ENCODE peak calls at places on chromosomes 2 and 18, in six cellular contexts. U is brain microvascular endothelial cell, W is heart left ventricle, A is fibroblast of pulmonary artery, R is cardiac fibroblast, K is neural crest cell. N is an unnamed sample.

GRCh38 chr2:187369471-187369870 is 78.6 kb downstream of the CALCRL start:
- DNase-seq in R (peak; percentile 44), W (no peak), A (no peak), U (no peak), K (no peak), N (no peak)

GRCh38 chr2:172859821-172860707 is 124.4 kb downstream of the RAPGEF4 start:
- DNase-seq in U (no peak), A (no peak), R (peak; percentile 3), K (no peak), W (no peak), N (no peak)

GRCh38 chr2:200466703-200467418 is 43.0 kb downstream of the KCTD18 start:
- DNase-seq in U (no peak), K (no peak), R (peak; percentile 72), W (no peak), A (peak; percentile 91), N (no peak)

GRCh38 chr2:120709608-120710041 is 26.0 kb upstream of the GLI2 start:
- DNase-seq in K (no peak), U (no peak), A (no peak), R (peak; percentile 65), W (no peak), N (no peak)

GRCh38 chr18:73261923-73262322 is 394.1 kb upstream of the NETO1 start:
- DNase-seq in W (no peak), R (no peak), U (no peak), K (no peak), A (no peak), N (no peak)

GRCh38 chr2:56104951-56105350 is 78.8 kb upstream of the CCDC85A start:
- DNase-seq in W (no peak), R (no peak), U (no peak), K (no peak), A (no peak), N (no peak)

GRCh38 chr2:18824915-18825314 is 235.5 kb upstream of the NT5C1B start:
- DNase-seq in A (no peak), K (no peak), U (no peak), R (no peak), W (no peak), N (no peak)

GRCh38 chr2:199738723-199739412 is 112.1 kb downstream of the FTCDNL1 start:
- DNase-seq in U (no peak), W (no peak), R (peak; percentile 66), K (no peak), A (peak; percentile 72), N (no peak)

GRCh38 chr2:19029655-19030054 is 328.8 kb downstream of the OSR1 start:
- DNase-seq in W (no peak), K (no peak), U (no peak), R (peak; percentile 33), A (no peak), N (no peak)

GRCh38 chr2:117979911-117980341 is 33.9 kb downstream of the CCDC93 start:
- DNase-seq in W (no peak), R (no peak), A (no peak), U (peak; percentile 40), K (no peak), N (no peak)

GRCh38 chr2:203914546-203915169 is 21.9 kb upstream of the ICOS start:
- DNase-seq in A (no peak), K (no peak), U (no peak), R (no peak), W (no peak), N (no peak)

GRCh38 chr18:74840492-74841167 is 243.0 kb downstream of the ZNF407 start:
- DNase-seq in K (no peak), A (peak; percentile 58), U (peak; percentile 76), W (no peak), R (peak; percentile 89), N (no peak)

GRCh38 chr2:179238027-179238426 is 26.6 kb downstream of the SESTD1 start:
- DNase-seq in W (no peak), R (no peak), K (no peak), A (no peak), U (no peak), N (no peak)

GRCh38 chr18:58505181-58505580 is 123.7 kb downstream of the ALPK2 start:
- DNase-seq in W (no peak), R (no peak), U (no peak), K (no peak), A (no peak), N (no peak)

GRCh38 chr2:72211777-72212515 is 64.3 kb upstream of the CYP26B1 start:
- DNase-seq in R (no peak), W (no peak), U (no peak), A (no peak), K (no peak), N (no peak)

GRCh38 chr18:54859667-54860421 is 31.6 kb downstream of the RAB27B start:
- DNase-seq in K (no peak), W (no peak), U (no peak), A (no peak), R (no peak), N (no peak)

GRCh38 chr2:206083602-206084467 is 2.1 kb downstream of the INO80D start:
- DNase-seq in W (no peak), R (peak; percentile 14), A (no peak), U (no peak), K (no peak), N (no peak)

GRCh38 chr18:50286391-50287027 is 983 bp downstream of the CXXC1 start:
- DNase-seq in A (no peak), U (no peak), K (no peak), W (no peak), R (peak; percentile 42), N (no peak)

GRCh38 chr18:69400253-69400975 is at the start of gene DOK6:
- DNase-seq in R (peak; percentile 62), U (peak; percentile 82), W (peak; percentile 66), K (peak; percentile 61), A (peak; percentile 77), N (no peak)

GRCh38 chr2:118269408-118270051 is 181.3 kb downstream of the INSIG2 start:
- DNase-seq in W (no peak), K (no peak), U (no peak), A (no peak), R (no peak), N (no peak)

GRCh38 chr2:168314236-168314635 is 66.8 kb upstream of the STK39 start:
- DNase-seq in W (no peak), R (no peak), U (no peak), K (no peak), A (no peak), N (no peak)

GRCh38 chr2:233419626-233420431 is 65.5 kb downstream of the DGKD start:
- DNase-seq in A (peak; percentile 23), U (no peak), R (no peak), W (no peak), K (no peak), N (no peak)

GRCh38 chr2:70888925-70889715 is 46.6 kb upstream of the ATP6V1B1 start:
- DNase-seq in R (no peak), K (no peak), U (no peak), A (no peak), W (no peak), N (no peak)

GRCh38 chr2:235827585-235827992 is 333.7 kb downstream of the AGAP1 start:
- DNase-seq in U (peak; percentile 62), R (peak; percentile 62), W (no peak), A (peak; percentile 5), K (no peak), N (no peak)

GRCh38 chr18:79495591-79496071 is 99.9 kb downstream of the NFATC1 start:
- DNase-seq in W (no peak), A (no peak), K (no peak), U (no peak), R (no peak), N (no peak)

GRCh38 chr18:79791141-79791972 is 6.4 kb upstream of the KCNG2 start:
- DNase-seq in W (peak; percentile 40), K (no peak), A (peak; percentile 100), U (peak; percentile 98), R (peak; percentile 100), N (no peak)

GRCh38 chr2:239443666-239444567 is 43.1 kb upstream of the HDAC4 start:
- DNase-seq in U (no peak), A (peak; percentile 8), R (peak; percentile 4), K (no peak), W (no peak), N (no peak)

GRCh38 chr18:31508781-31509180 is 10.8 kb downstream of the DSG2 start:
- DNase-seq in A (no peak), R (no peak), U (no peak), K (no peak), W (no peak), N (no peak)

GRCh38 chr2:95231723-95232122 is 24.4 kb downstream of the ZNF892 start:
- DNase-seq in R (peak; percentile 88), A (peak; percentile 78), K (peak; percentile 64), W (no peak), U (peak; percentile 44), N (no peak)
- TF ChIP-seq CTCF in R (peak; percentile 83), A (peak; percentile 89), K (peak; percentile 81), W (peak; percentile 40), U (peak; percentile 88), N (no peak)

GRCh38 chr2:237451582-237452469 is 35.2 kb upstream of the MLPH start:
- DNase-seq in K (no peak), U (no peak), A (peak; percentile 45), W (no peak), R (peak; percentile 51), N (no peak)
- TF ChIP-seq CTCF in K (no peak), U (peak; percentile 71), A (peak; percentile 52), W (no peak), R (peak; percentile 54), N (no peak)

GRCh38 chr18:44895176-44895798 is 214.6 kb downstream of the SETBP1 start:
- DNase-seq in A (peak; percentile 83), W (peak; percentile 43), R (peak; percentile 84), U (peak; percentile 55), K (no peak), N (no peak)
- TF ChIP-seq CTCF in A (peak; percentile 69), W (peak; percentile 45), R (peak; percentile 72), U (peak; percentile 70), K (peak; percentile 55), N (no peak)

GRCh38 chr2:210399440-210400041 is 77.0 kb downstream of the LANCL1 start:
- DNase-seq in R (peak; percentile 40), W (no peak), K (no peak), U (no peak), A (peak; percentile 42), N (no peak)
- TF ChIP-seq CTCF in R (peak; percentile 17), W (peak; percentile 50), K (peak; percentile 70), U (peak; percentile 5), A (peak; percentile 50), N (no peak)

DNA sequence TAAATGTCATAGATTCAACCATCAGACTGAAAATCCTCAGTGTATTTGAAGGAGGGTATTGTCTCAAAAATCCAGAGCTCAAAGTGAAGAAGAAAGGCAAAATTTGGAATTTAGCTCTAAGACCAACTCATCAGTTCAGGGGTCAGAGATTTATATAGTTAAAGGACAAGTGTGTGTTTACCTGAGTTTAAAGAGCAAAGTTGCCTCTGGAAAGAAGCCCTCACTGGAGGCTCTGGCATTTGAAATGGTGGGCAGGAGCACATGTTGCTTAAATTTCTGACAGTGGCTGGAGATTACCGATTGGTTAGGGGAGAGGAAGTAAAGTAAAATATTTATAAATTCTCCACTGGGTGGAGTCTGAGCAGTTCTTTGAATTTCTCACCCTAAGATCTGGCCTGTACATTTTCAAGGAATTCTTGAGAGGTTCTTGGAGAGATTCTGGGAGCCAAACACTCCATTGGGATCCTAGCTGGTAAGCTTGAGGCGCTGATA is at the start of gene KYNU:
- DNase-seq in W (no peak), U (no peak), K (no peak), R (peak; percentile 54), A (peak; percentile 26), N (no peak)
- TF ChIP-seq CTCF in W (no peak), U (peak; percentile 16), K (no peak), R (no peak), A (no peak), N (no peak)

N was measured in activated B cell treated with CpG ODN at 0.5 μM for 24 hours.